ENCODE peak calls at places on chromosomes 5 and 9, in seven cellular contexts. E is GM23248, M is mammary epithelial cell, J is PC-3, P is lower lobe of right lung, R is WERI-Rb-1, A is tibial artery. S is an unnamed sample. For H3K9me3, the result is how much of the 10 kb centered on the place peaks cover.

GRCh38 chr9:135103931-135104639 is 16.6 kb downstream of the OLFM1 start:
- DNase-seq in E (no peak), M (no peak), J (no peak), P (no peak), R (peak), A (no peak), S (no peak)

GRCh38 chr5:142825378-142826089 is 55.4 kb downstream of the ARHGAP26 start:
- DNase-seq in E (no peak), M (no peak), J (no peak), P (no peak), R (no peak), A (no peak), S (peak)

GRCh38 chr5:96995419-96995818 is 59.5 kb downstream of the LNPEP start:
- DNase-seq in E (no peak), M (no peak), J (no peak), P (no peak), R (no peak), A (no peak), S (no peak)

GRCh38 chr5:148905541-148905940 is 79.1 kb downstream of the ADRB2 start:
- DNase-seq in E (no peak), M (no peak), J (no peak), P (no peak), R (no peak), A (no peak), S (no peak)

GRCh38 chr5:154191467-154192261 is 1.1 kb downstream of the GALNT10 start:
- DNase-seq in E (peak), M (no peak), J (no peak), P (no peak), R (no peak), A (no peak), S (no peak)

GRCh38 chr5:132387649-132388117 is 18.2 kb downstream of the SLC22A5 start:
- DNase-seq in E (peak), M (peak), J (peak), P (peak), R (no peak), A (peak), S (peak)

GRCh38 chr9:14164908-14165307 is 149.0 kb downstream of the NFIB start:
- DNase-seq in E (no peak), M (no peak), J (no peak), P (no peak), R (no peak), A (no peak), S (no peak)

GRCh38 chr9:131590907-131591844 is 45.9 kb downstream of the PRRT1B start:
- DNase-seq in E (peak), M (peak), J (peak), P (peak), R (peak), A (peak), S (peak)

GRCh38 chr9:120755827-120756434 is 37.3 kb downstream of the FBXW2 start:
- DNase-seq in E (peak), M (peak), J (peak), P (no peak), R (peak), A (peak), S (no peak)

GRCh38 chr5:94375801-94376200 is 242.6 kb downstream of the KIAA0825 start:
- DNase-seq in E (peak), M (no peak), J (peak), P (no peak), R (no peak), A (no peak), S (no peak)

GRCh38 chr5:90479611-90480385 is 5.1 kb downstream of the POLR3G start:
- DNase-seq in E (peak), M (peak), J (peak), P (no peak), R (no peak), A (no peak), S (no peak)

GRCh38 chr5:144549580-144549979 is 378.9 kb downstream of the KCTD16 start:
- DNase-seq in E (peak), M (no peak), J (no peak), P (no peak), R (no peak), A (peak), S (no peak)

GRCh38 chr5:154520861-154521453 is 42.9 kb upstream of the HAND1 start:
- DNase-seq in E (peak), M (no peak), J (peak), P (peak), R (peak), A (no peak), S (no peak)

GRCh38 chr9:77402286-77402685 is 225.0 kb downstream of the VPS13A start:
- DNase-seq in E (peak), M (no peak), J (no peak), P (no peak), R (no peak), A (no peak), S (no peak)

GRCh38 chr5:84729326-84729725 is 344.6 kb upstream of the EDIL3 start:
- DNase-seq in E (peak), M (peak), J (no peak), P (no peak), R (no peak), A (no peak), S (no peak)

GRCh38 chr9:123033352-123033751 is at the start of gene GPR21:
- DNase-seq in E (no peak), M (no peak), J (no peak), P (no peak), R (no peak), A (no peak), S (no peak)

GRCh38 chr9:120925535-120926396 is 830 bp downstream of the TRAF1 start:
- DNase-seq in E (peak), M (peak), J (peak), P (no peak), R (no peak), A (peak), S (no peak)

GRCh38 chr9:129617167-129617566 is 3.7 kb downstream of the C9orf50 start:
- DNase-seq in E (peak), M (peak), J (peak), P (no peak), R (peak), A (no peak), S (no peak)

GRCh38 chr5:149580808-149581191 is 498 bp upstream of the ARHGEF37 start:
- DNase-seq in E (no peak), M (no peak), J (no peak), P (no peak), R (no peak), A (no peak), S (no peak)

GRCh38 chr5:61298066-61298465 is 34.0 kb upstream of the ZSWIM6 start:
- DNase-seq in E (no peak), M (no peak), J (no peak), P (no peak), R (no peak), A (no peak), S (no peak)

GRCh38 chr5:143629871-143630658 is 181.9 kb upstream of the HMHB1 start:
- DNase-seq in E (peak), M (peak), J (peak), P (no peak), R (no peak), A (no peak), S (no peak)

GRCh38 chr9:16625831-16626230 is 244.6 kb downstream of the BNC2 start:
- DNase-seq in E (peak), M (no peak), J (no peak), P (no peak), R (no peak), A (no peak), S (no peak)

GRCh38 chr9:117697046-117697445 is 7.2 kb upstream of the TLR4 start:
- DNase-seq in E (no peak), M (no peak), J (no peak), P (no peak), R (no peak), A (no peak), S (no peak)
- H3K9me3 ChIP-seq in E (under half), M (under half), J (under half), P (under half), R (under half), A (under half), S (under half)

GRCh38 chr5:66830636-66831035 is 234.4 kb downstream of the MAST4 start:
- DNase-seq in E (peak), M (peak), J (peak), P (no peak), R (no peak), A (no peak), S (no peak)

GRCh38 chr5:66828046-66828550 is 231.9 kb downstream of the MAST4 start:
- DNase-seq in E (no peak), M (no peak), J (no peak), P (no peak), R (no peak), A (no peak), S (no peak)

GRCh38 chr5:66826696-66827095 is 230.5 kb downstream of the MAST4 start:
- DNase-seq in E (no peak), M (no peak), J (no peak), P (no peak), R (no peak), A (no peak), S (no peak)

GRCh38 chr5:66829826-66830225 is 233.6 kb downstream of the MAST4 start:
- DNase-seq in E (peak), M (peak), J (peak), P (no peak), R (no peak), A (no peak), S (no peak)

GRCh38 chr5:66828551-66829421 is 232.6 kb downstream of the MAST4 start:
- DNase-seq in E (peak), M (peak), J (peak), P (peak), R (peak), A (peak), S (no peak)
- H3K4me3 ChIP-seq in E (peak), M (peak), J (peak), P (peak), R (peak), A (peak), S (peak)

DNA sequence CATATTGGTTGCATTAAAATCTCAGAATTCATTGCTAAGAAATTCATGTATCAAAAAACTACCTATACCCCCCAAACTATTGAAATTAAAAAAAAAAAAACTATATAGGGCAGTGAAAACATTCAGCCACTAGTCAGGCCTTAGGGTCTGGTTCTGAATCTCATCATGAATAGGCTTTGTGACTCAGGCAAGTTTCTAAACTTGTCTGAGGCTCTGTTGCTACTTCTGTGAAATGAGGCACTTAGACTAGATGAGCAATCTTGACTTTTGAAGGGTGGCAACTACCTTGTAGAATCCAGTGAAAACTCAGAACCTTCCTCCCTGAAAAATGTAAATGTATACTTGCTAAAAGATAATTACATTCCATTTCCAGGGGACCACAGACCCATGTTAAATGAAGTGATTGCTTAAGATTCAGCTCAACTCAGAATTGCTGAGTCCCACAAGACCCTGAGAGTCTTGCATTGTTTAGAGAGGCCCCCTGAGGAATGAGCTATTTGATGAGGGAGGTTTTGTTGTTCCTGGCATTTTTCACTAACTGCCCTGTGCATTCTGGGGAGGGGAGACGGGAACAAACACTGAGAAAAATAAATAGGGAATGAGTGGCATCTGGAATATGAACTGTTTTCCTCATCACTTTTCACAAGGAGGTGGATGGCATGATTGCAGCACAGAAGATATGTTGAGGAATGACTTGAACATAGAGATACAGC is 29.5 kb downstream of the RAI14 start:
- DNase-seq in E (peak), M (peak), J (peak), P (no peak), R (no peak), A (no peak), S (no peak)
- H3K27ac ChIP-seq in E (peak), M (no peak), J (peak), P (peak), R (no peak), A (peak), S (no peak)

GRCh38 chr5:158654415-158654814 is 445.3 kb downstream of the EBF1 start:
- DNase-seq in E (no peak), M (no peak), J (no peak), P (no peak), R (no peak), A (no peak), S (no peak)

GRCh38 chr5:158660726-158661125 is 439.0 kb downstream of the EBF1 start:
- DNase-seq in E (peak), M (no peak), J (no peak), P (no peak), R (no peak), A (no peak), S (no peak)

GRCh38 chr5:158658439-158659230 is 441.1 kb downstream of the EBF1 start:
- DNase-seq in E (peak), M (no peak), J (no peak), P (no peak), R (no peak), A (no peak), S (no peak)
- H3K9me3 ChIP-seq in E (under half), M (under half), J (under half), P (under half), R (under half), A (under half), S (under half)

GRCh38 chr5:69492391-69493234 is at the start of gene OCLN:
- DNase-seq in E (peak), M (peak), J (peak), P (peak), R (peak), A (no peak), S (no peak)

GRCh38 chr5:69493235-69493925 is 790 bp downstream of the OCLN start:
- DNase-seq in E (peak), M (peak), J (peak), P (peak), R (peak), A (no peak), S (no peak)

GRCh38 chr5:69491838-69492390 is 676 bp upstream of the OCLN start:
- DNase-seq in E (no peak), M (no peak), J (no peak), P (no peak), R (no peak), A (no peak), S (no peak)

GRCh38 chr5:69497006-69497520 is 4.5 kb downstream of the OCLN start:
- DNase-seq in E (no peak), M (no peak), J (no peak), P (no peak), R (no peak), A (no peak), S (no peak)

GRCh38 chr5:69494481-69494880 is 1.9 kb downstream of the OCLN start:
- DNase-seq in E (no peak), M (no peak), J (no peak), P (no peak), R (no peak), A (no peak), S (no peak)
- H3K4me3 ChIP-seq in E (no peak), M (no peak), J (peak), P (peak), R (no peak), A (no peak), S (no peak)